ENCODE peak calls at places on chromosomes 11 and 22, in six cellular contexts. L is bronchial epithelial cell, Y is fibroblast of lung, J is psoas muscle, D is ovary, T is ascending aorta. N is an unnamed sample. For H3K36me3, the result is how much of the 10 kb centered on the place peaks cover.

GRCh38 chr11:121067453-121067852 is 33.6 kb upstream of the TECTA start:
- DNase-seq in T (no peak), Y (no peak), L (peak), J (no peak), D (no peak), N (no peak)

GRCh38 chr22:28670691-28671261 is 8.9 kb downstream of the TTC28 start:
- DNase-seq in L (peak), T (no peak), J (no peak), Y (peak), D (no peak), N (no peak)

GRCh38 chr11:133823211-133823610 is 22.1 kb downstream of the SPATA19 start:
- DNase-seq in Y (no peak), L (no peak), T (no peak), J (no peak), D (no peak), N (no peak)

GRCh38 chr11:68449951-68450350 is 10.6 kb upstream of the PPP6R3 start:
- DNase-seq in Y (no peak), T (peak), L (no peak), D (no peak), J (no peak), N (peak)

GRCh38 chr22:43002198-43002577 is 12.8 kb downstream of the PACSIN2 start:
- DNase-seq in Y (peak), D (no peak), T (no peak), L (peak), J (no peak), N (no peak)

GRCh38 chr11:76394411-76394810 is 13.3 kb downstream of the GVQW3 start:
- DNase-seq in L (no peak), D (no peak), Y (no peak), T (no peak), J (no peak), N (no peak)

GRCh38 chr11:91219501-91219900 is 996.7 kb upstream of the CHORDC1 start:
- DNase-seq in L (peak), T (no peak), D (no peak), Y (peak), J (no peak), N (no peak)

GRCh38 chr11:4714300-4714699 is 9.7 kb downstream of the MMP26 start:
- DNase-seq in J (no peak), L (no peak), D (no peak), T (no peak), Y (no peak), N (no peak)

GRCh38 chr11:99176430-99176829 is 155.7 kb downstream of the CNTN5 start:
- DNase-seq in L (no peak), D (no peak), Y (no peak), J (no peak), T (no peak), N (no peak)

GRCh38 chr11:58958500-58958899 is 19.2 kb downstream of the GLYATL1 start:
- DNase-seq in J (no peak), D (peak), L (peak), T (no peak), Y (no peak), N (no peak)

GRCh38 chr11:50174975-50175374 is 142.3 kb downstream of the OR4C45 start:
- DNase-seq in L (no peak), Y (no peak), D (no peak), J (no peak), T (no peak), N (no peak)

GRCh38 chr11:10561947-10562346 is 6.5 kb downstream of the LYVE1 start:
- DNase-seq in J (no peak), D (no peak), Y (no peak), T (no peak), L (peak), N (no peak)

GRCh38 chr11:22624742-22625447 is 728 bp downstream of the FANCF start:
- DNase-seq in J (peak), L (peak), T (peak), D (peak), Y (peak), N (peak)

GRCh38 chr11:44631831-44632230 is 66.4 kb downstream of the CD82 start:
- DNase-seq in Y (no peak), J (no peak), L (no peak), D (no peak), T (peak), N (peak)

GRCh38 chr11:48138222-48138621 is 78.4 kb upstream of the OR4B1 start:
- DNase-seq in Y (no peak), J (no peak), T (no peak), D (no peak), L (no peak), N (no peak)

GRCh38 chr22:39130892-39131855 is 21.3 kb downstream of the CBX7 start:
- DNase-seq in T (no peak), L (no peak), Y (peak), J (no peak), D (no peak), N (no peak)

GRCh38 chr11:56705784-56706396 is 7.0 kb downstream of the OR9G1 start:
- DNase-seq in L (peak), Y (no peak), T (no peak), J (no peak), D (no peak), N (no peak)

GRCh38 chr11:83004855-83005556 is 66.7 kb downstream of the RAB30 start:
- DNase-seq in D (no peak), J (no peak), Y (peak), L (peak), T (no peak), N (no peak)

GRCh38 chr11:6219359-6219758 is 14.0 kb downstream of the C11orf42 start:
- DNase-seq in D (no peak), Y (peak), T (no peak), J (peak), L (peak), N (peak)

GRCh38 chr11:34501500-34501899 is 12.1 kb downstream of the ELF5 start:
- DNase-seq in Y (peak), J (peak), D (no peak), L (peak), T (no peak), N (no peak)

GRCh38 chr11:64372802-64373597 is 14.0 kb downstream of the RPS6KA4 start:
- DNase-seq in L (peak), Y (no peak), J (no peak), T (no peak), D (no peak), N (peak)

GRCh38 chr11:57461841-57462489 is 1.6 kb downstream of the RTN4RL2 start:
- DNase-seq in D (no peak), L (no peak), Y (no peak), J (no peak), T (no peak), N (no peak)

GRCh38 chr11:10893713-10894112 is 35.9 kb upstream of the ZBED5 start:
- DNase-seq in L (peak), Y (peak), T (no peak), J (no peak), D (no peak), N (no peak)

GRCh38 chr11:131038597-131038996 is 122.3 kb upstream of the SNX19 start:
- DNase-seq in Y (peak), T (no peak), L (peak), D (no peak), J (no peak), N (no peak)

GRCh38 chr11:109956124-109956793 is 136.9 kb upstream of the ZC3H12C start:
- DNase-seq in Y (no peak), J (no peak), D (no peak), T (no peak), L (no peak), N (no peak)

GRCh38 chr11:126378763-126379162 is 23.3 kb downstream of the ST3GAL4 start:
- DNase-seq in D (peak), J (no peak), L (no peak), T (no peak), Y (no peak), N (no peak)

GRCh38 chr22:50184004-50184461 is 1.7 kb upstream of the TRABD start:
- DNase-seq in L (no peak), J (peak), T (peak), D (peak), Y (peak), N (peak)

GRCh38 chr11:108635106-108635505 is 29.8 kb upstream of the DDX10 start:
- DNase-seq in D (no peak), J (no peak), Y (peak), L (peak), T (no peak), N (no peak)

GRCh38 chr11:13535819-13536218 is 40.0 kb upstream of the PTH start:
- DNase-seq in D (no peak), T (no peak), J (no peak), L (no peak), Y (no peak), N (no peak)

GRCh38 chr11:5280582-5281102 is 10.9 kb upstream of the HBE1 start:
- DNase-seq in T (peak), Y (peak), L (peak), J (peak), D (peak), N (peak)

GRCh38 chr11:93543292-93543977 is at the start of gene SMCO4:
- DNase-seq in Y (peak), D (peak), J (peak), T (peak), L (peak), N (peak)

GRCh38 chr22:19673660-19674059 is 40.6 kb upstream of the SEPTIN5 start:
- DNase-seq in J (no peak), D (no peak), L (no peak), T (no peak), Y (no peak), N (no peak)

GRCh38 chr11:18791175-18792065 is at the start of gene PTPN5:
- DNase-seq in J (no peak), D (no peak), L (no peak), Y (peak), T (no peak), N (no peak)

DNA sequence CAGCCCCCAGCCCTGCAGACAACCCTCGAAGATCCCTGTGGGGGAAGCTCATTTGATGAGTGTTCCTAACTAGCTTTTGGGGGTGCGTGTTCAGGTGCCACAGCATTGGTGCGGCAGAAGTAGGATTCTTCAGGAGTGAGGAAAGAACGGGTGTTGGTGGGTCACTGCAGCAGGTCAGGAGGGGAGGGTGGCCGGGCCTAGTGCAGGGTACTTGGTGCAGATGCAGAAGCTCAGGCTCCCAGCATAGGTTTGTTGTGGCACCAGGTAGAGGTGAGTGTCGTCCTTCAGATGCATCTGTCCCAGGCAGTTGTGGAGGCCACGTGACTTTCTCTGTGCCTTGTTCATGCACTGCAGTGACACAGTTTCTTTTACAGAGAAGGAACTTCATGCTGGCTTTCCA is 15.1 kb upstream of the ADORA2A start:
- DNase-seq in Y (no peak), D (no peak), J (no peak), L (no peak), T (no peak), N (no peak)
- H3K36me3 ChIP-seq in Y (under half), D (under half), J (half or more), L (under half), T (half or more), N (under half)

GRCh38 chr11:1295086-1295485 is 14.3 kb downstream of the TOLLIP start:
- DNase-seq in T (peak), L (no peak), D (peak), Y (no peak), J (no peak), N (peak)
- H3K36me3 ChIP-seq in T (half or more), L (under half), D (under half), Y (under half), J (under half), N (half or more)

GRCh38 chr11:45869551-45869950 is 15.9 kb upstream of the MAPK8IP1 start:
- DNase-seq in J (no peak), Y (no peak), T (no peak), L (no peak), D (no peak), N (no peak)
- H3K36me3 ChIP-seq in J (half or more), Y (under half), T (half or more), L (under half), D (under half), N (half or more)

DNA sequence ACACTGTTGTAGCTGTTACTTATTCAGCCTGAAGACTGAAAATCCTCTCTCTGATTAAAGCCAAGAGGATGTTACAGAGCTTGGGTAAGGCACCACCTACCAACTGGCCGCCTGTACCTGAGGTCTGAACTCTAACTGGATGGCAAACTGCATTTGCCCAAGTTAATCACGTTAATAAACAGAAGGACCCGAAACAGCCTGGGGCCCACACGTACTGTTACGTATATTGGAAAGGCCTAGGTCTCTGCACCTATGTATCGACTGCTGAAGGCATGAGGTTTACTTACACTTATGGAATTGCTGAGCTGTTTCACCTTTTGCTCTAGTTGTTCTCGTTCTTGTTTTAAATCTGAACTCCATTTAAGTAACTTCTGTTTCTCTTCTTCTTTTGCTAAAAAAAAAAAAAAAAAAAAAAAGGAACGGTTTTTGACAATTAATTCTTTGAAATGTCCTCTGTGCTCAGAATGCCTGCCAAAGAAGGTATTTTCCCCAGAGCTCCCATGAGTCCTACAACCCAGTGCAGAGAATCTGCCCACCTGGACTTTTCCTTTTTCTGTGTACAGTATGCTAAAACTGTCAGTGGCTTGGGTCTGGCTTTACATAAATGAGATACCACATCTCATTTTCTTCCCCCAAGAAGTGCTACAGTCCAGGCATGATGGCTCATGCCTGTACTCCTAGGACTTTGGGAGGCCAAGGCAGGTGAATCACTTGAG is 13.1 kb downstream of the LARGE2 start:
- DNase-seq in J (no peak), D (no peak), L (peak), T (no peak), Y (no peak), N (no peak)
- H3K36me3 ChIP-seq in J (half or more), D (under half), L (under half), T (half or more), Y (under half), N (half or more)

GRCh38 chr11:87076260-87076783 is 38.6 kb downstream of the TMEM135 start:
- DNase-seq in T (no peak), L (no peak), J (no peak), D (no peak), Y (no peak), N (no peak)

GRCh38 chr11:87076874-87077429 is 39.2 kb downstream of the TMEM135 start:
- DNase-seq in L (no peak), J (no peak), Y (no peak), T (no peak), D (no peak), N (no peak)

GRCh38 chr11:87072787-87073186 is 35.1 kb downstream of the TMEM135 start:
- DNase-seq in D (no peak), J (no peak), T (no peak), Y (no peak), L (no peak), N (no peak)
- H3K36me3 ChIP-seq in D (under half), J (under half), T (half or more), Y (under half), L (under half), N (under half)

GRCh38 chr22:24413271-24413670 is 14.1 kb upstream of the ADORA2A start:
- DNase-seq in L (no peak), J (no peak), D (no peak), Y (no peak), T (no peak), N (no peak)

GRCh38 chr22:24413726-24414385 is 13.5 kb upstream of the ADORA2A start:
- DNase-seq in Y (no peak), T (no peak), J (no peak), D (no peak), L (no peak), N (no peak)

GRCh38 chr22:24416095-24416494 is 11.3 kb upstream of the ADORA2A start:
- DNase-seq in L (no peak), J (no peak), Y (no peak), T (no peak), D (no peak), N (no peak)

GRCh38 chr22:24414984-24415945 is 12.1 kb upstream of the ADORA2A start:
- DNase-seq in D (peak), Y (no peak), T (no peak), L (no peak), J (no peak), N (no peak)

DNA sequence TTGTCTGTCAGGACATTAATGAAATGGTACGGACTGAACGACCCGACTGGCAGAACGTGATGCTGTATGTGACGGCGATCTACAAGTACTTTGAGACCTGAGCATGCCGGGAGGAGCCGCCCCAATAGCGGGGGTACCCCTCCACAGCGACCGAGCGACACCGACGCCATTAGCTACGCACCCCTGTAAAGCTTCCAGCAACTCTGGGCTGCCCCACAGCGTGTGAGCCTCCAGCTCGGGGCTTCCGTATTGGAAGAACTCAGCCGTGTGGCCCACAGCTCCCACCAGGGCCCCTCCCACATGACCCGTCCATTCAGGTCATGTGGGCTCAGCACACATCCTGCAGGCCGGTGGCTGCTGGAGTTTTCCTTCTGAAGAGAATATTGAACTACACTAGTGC is 12.9 kb upstream of the ADORA2A start:
- DNase-seq in T (no peak), D (peak), J (no peak), L (no peak), Y (no peak), N (no peak)
- H3K36me3 ChIP-seq in T (half or more), D (under half), J (half or more), L (under half), Y (under half), N (under half)

GRCh38 chr11:72228229-72228843 is 3.8 kb downstream of the INPPL1 start:
- DNase-seq in T (peak), D (no peak), L (no peak), Y (no peak), J (no peak), N (no peak)
- H3K36me3 ChIP-seq in T (half or more), D (under half), L (half or more), Y (under half), J (half or more), N (half or more)

DNA sequence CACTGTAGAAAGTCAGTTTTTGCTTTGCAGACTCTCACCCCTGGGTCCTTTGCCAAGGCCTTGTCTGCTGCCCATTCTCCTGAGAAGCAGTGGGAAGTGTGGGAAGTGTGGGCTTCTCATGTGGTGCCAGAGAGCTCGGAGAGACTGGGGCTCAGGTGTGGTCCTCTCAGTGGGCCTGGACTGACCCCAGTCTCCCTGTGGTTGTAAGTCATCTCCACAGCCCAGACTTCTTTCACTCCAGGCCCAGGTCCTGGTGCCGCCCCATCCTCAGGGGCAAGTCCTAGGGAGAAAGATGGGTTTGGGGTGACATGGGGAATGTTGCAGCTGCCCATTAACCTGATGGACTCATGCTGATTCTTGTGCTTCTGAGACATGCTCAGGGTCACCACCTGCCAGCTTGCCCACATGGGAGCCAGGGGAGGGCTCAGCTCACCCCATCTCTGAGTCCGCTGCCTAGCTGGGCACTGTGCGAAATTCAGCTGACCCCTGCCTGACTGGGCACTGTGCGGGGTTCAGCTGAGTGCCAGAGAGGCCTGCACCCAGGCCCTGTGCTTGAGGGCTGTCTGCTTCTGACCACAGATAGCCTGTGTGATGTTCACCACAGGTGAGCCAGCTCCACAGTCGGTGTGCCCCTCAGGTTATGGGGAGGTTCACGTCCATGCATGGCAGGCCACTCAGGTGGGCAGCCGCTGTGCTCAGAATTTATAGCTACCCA is 84.7 kb upstream of the SUSD2 start:
- DNase-seq in D (no peak), T (peak), J (no peak), Y (no peak), L (no peak), N (peak)
- H3K36me3 ChIP-seq in D (under half), T (half or more), J (half or more), Y (under half), L (under half), N (half or more)

GRCh38 chr11:900545-900944 is 10.1 kb downstream of the CHID1 start:
- DNase-seq in J (no peak), T (no peak), D (no peak), Y (no peak), L (no peak), N (no peak)
- H3K36me3 ChIP-seq in J (half or more), T (half or more), D (under half), Y (under half), L (under half), N (half or more)